ENCODE peak calls at places on chromosomes 1 and 21, in ten cellular contexts. One of them, this sample, is unnamed.

GRCh38 chr1:68969430-68969829 is 472.5 kb upstream of the DEPDC1 start:
- DNase-seq in H54: no peak
- DNase-seq in cardiac fibroblast: no peak
- DNase-seq in brain microvascular endothelial cell: no peak
- DNase-seq in K562: no peak
- DNase-seq in activated T-cell treated with anti-CD3 and anti-CD28 coated beads, Interleukin-2, amount 50 U/mL, for 72 hours: no peak
- DNase-seq in EL: no peak
- DNase-seq in T-helper 17 cell: no peak
- DNase-seq in T-cell: no peak
- DNase-seq in stimulated activated CD4-positive, alpha-beta T cell treated with anti-CD3 and anti-CD28 coated beads, Interleukin-1b, Interleukin-23, amount 100 ng/mL, for 48 hours: no peak
- DNase-seq in this sample: no peak

GRCh38 chr1:61828814-61829213 is 86.5 kb downstream of the PATJ start:
- DNase-seq in activated T-cell treated with anti-CD3 and anti-CD28 coated beads, Interleukin-2, amount 50 U/mL, for 72 hours: no peak
- DNase-seq in cardiac fibroblast: peak
- DNase-seq in K562: no peak
- DNase-seq in T-helper 17 cell: no peak
- DNase-seq in brain microvascular endothelial cell: no peak
- DNase-seq in T-cell: no peak
- DNase-seq in H54: no peak
- DNase-seq in EL: no peak
- DNase-seq in stimulated activated CD4-positive, alpha-beta T cell treated with anti-CD3 and anti-CD28 coated beads, Interleukin-1b, Interleukin-23, amount 100 ng/mL, for 48 hours: no peak
- DNase-seq in this sample: no peak

GRCh38 chr1:3195480-3195815 is 126.4 kb downstream of the PRDM16 start:
- DNase-seq in K562: no peak
- DNase-seq in stimulated activated CD4-positive, alpha-beta T cell treated with anti-CD3 and anti-CD28 coated beads, Interleukin-1b, Interleukin-23, amount 100 ng/mL, for 48 hours: no peak
- DNase-seq in EL: no peak
- DNase-seq in H54: no peak
- DNase-seq in brain microvascular endothelial cell: no peak
- DNase-seq in activated T-cell treated with anti-CD3 and anti-CD28 coated beads, Interleukin-2, amount 50 U/mL, for 72 hours: no peak
- DNase-seq in T-helper 17 cell: no peak
- DNase-seq in cardiac fibroblast: no peak
- DNase-seq in T-cell: no peak
- DNase-seq in this sample: no peak

GRCh38 chr1:91997607-91998195 is 32.1 kb upstream of the EPHX4 start:
- DNase-seq in cardiac fibroblast: peak
- DNase-seq in stimulated activated CD4-positive, alpha-beta T cell treated with anti-CD3 and anti-CD28 coated beads, Interleukin-1b, Interleukin-23, amount 100 ng/mL, for 48 hours: peak
- DNase-seq in T-helper 17 cell: no peak
- DNase-seq in H54: no peak
- DNase-seq in activated T-cell treated with anti-CD3 and anti-CD28 coated beads, Interleukin-2, amount 50 U/mL, for 72 hours: peak
- DNase-seq in K562: no peak
- DNase-seq in T-cell: peak
- DNase-seq in EL: peak
- DNase-seq in brain microvascular endothelial cell: peak
- DNase-seq in this sample: peak

GRCh38 chr1:169427081-169427611 is at the start of gene CCDC181:
- DNase-seq in T-helper 17 cell: peak
- DNase-seq in EL: peak
- DNase-seq in activated T-cell treated with anti-CD3 and anti-CD28 coated beads, Interleukin-2, amount 50 U/mL, for 72 hours: peak
- DNase-seq in K562: no peak
- DNase-seq in brain microvascular endothelial cell: peak
- DNase-seq in stimulated activated CD4-positive, alpha-beta T cell treated with anti-CD3 and anti-CD28 coated beads, Interleukin-1b, Interleukin-23, amount 100 ng/mL, for 48 hours: peak
- DNase-seq in T-cell: peak
- DNase-seq in H54: no peak
- DNase-seq in cardiac fibroblast: peak
- DNase-seq in this sample: peak

GRCh38 chr1:1550591-1551432 is 10.4 kb upstream of the TMEM240 start:
- DNase-seq in activated T-cell treated with anti-CD3 and anti-CD28 coated beads, Interleukin-2, amount 50 U/mL, for 72 hours: no peak
- DNase-seq in K562: no peak
- DNase-seq in H54: no peak
- DNase-seq in stimulated activated CD4-positive, alpha-beta T cell treated with anti-CD3 and anti-CD28 coated beads, Interleukin-1b, Interleukin-23, amount 100 ng/mL, for 48 hours: no peak
- DNase-seq in T-helper 17 cell: no peak
- DNase-seq in brain microvascular endothelial cell: peak
- DNase-seq in T-cell: no peak
- DNase-seq in EL: peak
- DNase-seq in cardiac fibroblast: peak
- DNase-seq in this sample: peak

GRCh38 chr1:192168964-192169363 is 10.7 kb downstream of the RGS18 start:
- DNase-seq in T-cell: no peak
- DNase-seq in cardiac fibroblast: no peak
- DNase-seq in activated T-cell treated with anti-CD3 and anti-CD28 coated beads, Interleukin-2, amount 50 U/mL, for 72 hours: no peak
- DNase-seq in T-helper 17 cell: no peak
- DNase-seq in K562: no peak
- DNase-seq in stimulated activated CD4-positive, alpha-beta T cell treated with anti-CD3 and anti-CD28 coated beads, Interleukin-1b, Interleukin-23, amount 100 ng/mL, for 48 hours: no peak
- DNase-seq in EL: no peak
- DNase-seq in brain microvascular endothelial cell: no peak
- DNase-seq in H54: no peak
- DNase-seq in this sample: no peak

GRCh38 chr21:29827236-29827635 is 112.6 kb downstream of the GRIK1 start:
- DNase-seq in cardiac fibroblast: peak
- DNase-seq in H54: no peak
- DNase-seq in EL: no peak
- DNase-seq in T-helper 17 cell: no peak
- DNase-seq in brain microvascular endothelial cell: peak
- DNase-seq in stimulated activated CD4-positive, alpha-beta T cell treated with anti-CD3 and anti-CD28 coated beads, Interleukin-1b, Interleukin-23, amount 100 ng/mL, for 48 hours: no peak
- DNase-seq in K562: no peak
- DNase-seq in activated T-cell treated with anti-CD3 and anti-CD28 coated beads, Interleukin-2, amount 50 U/mL, for 72 hours: no peak
- DNase-seq in T-cell: no peak
- DNase-seq in this sample: peak

GRCh38 chr1:185733818-185734709 is at the start of gene HMCN1:
- DNase-seq in T-cell: peak
- DNase-seq in activated T-cell treated with anti-CD3 and anti-CD28 coated beads, Interleukin-2, amount 50 U/mL, for 72 hours: peak
- DNase-seq in K562: peak
- DNase-seq in H54: peak
- DNase-seq in T-helper 17 cell: no peak
- DNase-seq in EL: peak
- DNase-seq in cardiac fibroblast: peak
- DNase-seq in brain microvascular endothelial cell: peak
- DNase-seq in stimulated activated CD4-positive, alpha-beta T cell treated with anti-CD3 and anti-CD28 coated beads, Interleukin-1b, Interleukin-23, amount 100 ng/mL, for 48 hours: no peak
- DNase-seq in this sample: peak

GRCh38 chr1:23722652-23723051 is 20.6 kb upstream of the ELOA start:
- DNase-seq in T-helper 17 cell: no peak
- DNase-seq in cardiac fibroblast: no peak
- DNase-seq in H54: no peak
- DNase-seq in stimulated activated CD4-positive, alpha-beta T cell treated with anti-CD3 and anti-CD28 coated beads, Interleukin-1b, Interleukin-23, amount 100 ng/mL, for 48 hours: no peak
- DNase-seq in activated T-cell treated with anti-CD3 and anti-CD28 coated beads, Interleukin-2, amount 50 U/mL, for 72 hours: no peak
- DNase-seq in EL: no peak
- DNase-seq in brain microvascular endothelial cell: no peak
- DNase-seq in T-cell: no peak
- DNase-seq in K562: no peak
- DNase-seq in this sample: no peak

GRCh38 chr21:41833138-41834115 is 45.7 kb downstream of the PRDM15 start:
- DNase-seq in cardiac fibroblast: no peak
- DNase-seq in K562: no peak
- DNase-seq in T-helper 17 cell: no peak
- DNase-seq in EL: no peak
- DNase-seq in H54: no peak
- DNase-seq in brain microvascular endothelial cell: no peak
- DNase-seq in stimulated activated CD4-positive, alpha-beta T cell treated with anti-CD3 and anti-CD28 coated beads, Interleukin-1b, Interleukin-23, amount 100 ng/mL, for 48 hours: no peak
- DNase-seq in activated T-cell treated with anti-CD3 and anti-CD28 coated beads, Interleukin-2, amount 50 U/mL, for 72 hours: no peak
- DNase-seq in T-cell: no peak
- DNase-seq in this sample: no peak

GRCh38 chr1:220243947-220244346 is 28.3 kb downstream of the RAB3GAP2 start:
- DNase-seq in T-cell: no peak
- DNase-seq in brain microvascular endothelial cell: no peak
- DNase-seq in stimulated activated CD4-positive, alpha-beta T cell treated with anti-CD3 and anti-CD28 coated beads, Interleukin-1b, Interleukin-23, amount 100 ng/mL, for 48 hours: no peak
- DNase-seq in EL: no peak
- DNase-seq in H54: no peak
- DNase-seq in K562: no peak
- DNase-seq in T-helper 17 cell: no peak
- DNase-seq in cardiac fibroblast: no peak
- DNase-seq in activated T-cell treated with anti-CD3 and anti-CD28 coated beads, Interleukin-2, amount 50 U/mL, for 72 hours: no peak
- DNase-seq in this sample: no peak

GRCh38 chr1:108000620-108001105 is 35.7 kb upstream of the VAV3 start:
- DNase-seq in T-cell: no peak
- DNase-seq in cardiac fibroblast: peak
- DNase-seq in activated T-cell treated with anti-CD3 and anti-CD28 coated beads, Interleukin-2, amount 50 U/mL, for 72 hours: no peak
- DNase-seq in brain microvascular endothelial cell: peak
- DNase-seq in H54: peak
- DNase-seq in T-helper 17 cell: no peak
- DNase-seq in EL: peak
- DNase-seq in stimulated activated CD4-positive, alpha-beta T cell treated with anti-CD3 and anti-CD28 coated beads, Interleukin-1b, Interleukin-23, amount 100 ng/mL, for 48 hours: no peak
- DNase-seq in K562: no peak
- DNase-seq in this sample: peak

GRCh38 chr1:173467426-173467825 is 9.7 kb upstream of the PRDX6 start:
- DNase-seq in T-cell: no peak
- DNase-seq in cardiac fibroblast: peak
- DNase-seq in brain microvascular endothelial cell: peak
- DNase-seq in H54: no peak
- DNase-seq in stimulated activated CD4-positive, alpha-beta T cell treated with anti-CD3 and anti-CD28 coated beads, Interleukin-1b, Interleukin-23, amount 100 ng/mL, for 48 hours: no peak
- DNase-seq in K562: no peak
- DNase-seq in EL: peak
- DNase-seq in T-helper 17 cell: no peak
- DNase-seq in activated T-cell treated with anti-CD3 and anti-CD28 coated beads, Interleukin-2, amount 50 U/mL, for 72 hours: no peak
- DNase-seq in this sample: peak

GRCh38 chr1:183568176-183569041 is 21.9 kb downstream of the NCF2 start:
- DNase-seq in T-cell: no peak
- DNase-seq in H54: no peak
- DNase-seq in stimulated activated CD4-positive, alpha-beta T cell treated with anti-CD3 and anti-CD28 coated beads, Interleukin-1b, Interleukin-23, amount 100 ng/mL, for 48 hours: peak
- DNase-seq in K562: no peak
- DNase-seq in T-helper 17 cell: no peak
- DNase-seq in brain microvascular endothelial cell: peak
- DNase-seq in EL: peak
- DNase-seq in activated T-cell treated with anti-CD3 and anti-CD28 coated beads, Interleukin-2, amount 50 U/mL, for 72 hours: no peak
- DNase-seq in cardiac fibroblast: peak
- DNase-seq in this sample: peak

This sample was measured in fibroblast of lung.